ENCODE peak calls at places on chromosomes 1 and 21, in ten cellular contexts. One of them, this sample, is unnamed.

GRCh38 chr21:27112186-27112585 is 145.3 kb upstream of the ADAMTS5 start:
- DNase-seq in PC-9: no peak
- DNase-seq in heart right ventricle: no peak
- DNase-seq in IMR-90: peak
- DNase-seq in transverse colon: no peak
- DNase-seq in right lobe of liver: no peak
- DNase-seq in kidney: no peak
- DNase-seq in AG09309: no peak
- DNase-seq in Panc1: no peak
- DNase-seq in body of pancreas: no peak
- DNase-seq in this sample: peak

GRCh38 chr1:95309031-95309459 is 75.0 kb downstream of the RWDD3 start:
- DNase-seq in PC-9: peak
- DNase-seq in heart right ventricle: no peak
- DNase-seq in IMR-90: peak
- DNase-seq in transverse colon: no peak
- DNase-seq in right lobe of liver: no peak
- DNase-seq in kidney: no peak
- DNase-seq in AG09309: no peak
- DNase-seq in Panc1: no peak
- DNase-seq in body of pancreas: peak
- DNase-seq in this sample: peak

GRCh38 chr1:21866629-21867009 is 54.6 kb downstream of the LDLRAD2 start:
- DNase-seq in PC-9: peak
- DNase-seq in heart right ventricle: no peak
- DNase-seq in IMR-90: no peak
- DNase-seq in transverse colon: no peak
- DNase-seq in right lobe of liver: no peak
- DNase-seq in kidney: no peak
- DNase-seq in AG09309: no peak
- DNase-seq in Panc1: no peak
- DNase-seq in body of pancreas: no peak
- DNase-seq in this sample: no peak

GRCh38 chr1:117686907-117687306 is 81.1 kb downstream of the TENT5C start:
- DNase-seq in PC-9: peak
- DNase-seq in heart right ventricle: no peak
- DNase-seq in IMR-90: peak
- DNase-seq in transverse colon: no peak
- DNase-seq in right lobe of liver: no peak
- DNase-seq in kidney: no peak
- DNase-seq in AG09309: no peak
- DNase-seq in Panc1: no peak
- DNase-seq in body of pancreas: no peak
- DNase-seq in this sample: peak

GRCh38 chr1:194295690-194296089 is 1109.3 kb upstream of the B3GALT2 start:
- DNase-seq in PC-9: no peak
- DNase-seq in heart right ventricle: no peak
- DNase-seq in IMR-90: peak
- DNase-seq in transverse colon: no peak
- DNase-seq in right lobe of liver: no peak
- DNase-seq in kidney: no peak
- DNase-seq in AG09309: no peak
- DNase-seq in Panc1: no peak
- DNase-seq in body of pancreas: no peak
- DNase-seq in this sample: peak

GRCh38 chr21:33247596-33247995 is 17.9 kb downstream of the IFNAR2 start:
- DNase-seq in PC-9: no peak
- DNase-seq in heart right ventricle: no peak
- DNase-seq in IMR-90: no peak
- DNase-seq in transverse colon: no peak
- DNase-seq in right lobe of liver: no peak
- DNase-seq in kidney: no peak
- DNase-seq in AG09309: no peak
- DNase-seq in Panc1: no peak
- DNase-seq in body of pancreas: no peak
- DNase-seq in this sample: no peak

GRCh38 chr1:192147626-192148025 is 10.6 kb upstream of the RGS18 start:
- DNase-seq in PC-9: no peak
- DNase-seq in heart right ventricle: no peak
- DNase-seq in IMR-90: peak
- DNase-seq in transverse colon: no peak
- DNase-seq in right lobe of liver: no peak
- DNase-seq in kidney: no peak
- DNase-seq in AG09309: no peak
- DNase-seq in Panc1: no peak
- DNase-seq in body of pancreas: no peak
- DNase-seq in this sample: no peak

GRCh38 chr21:24939288-24939687 is 668.0 kb downstream of the MRPL39 start:
- DNase-seq in PC-9: no peak
- DNase-seq in heart right ventricle: no peak
- DNase-seq in IMR-90: no peak
- DNase-seq in transverse colon: peak
- DNase-seq in right lobe of liver: no peak
- DNase-seq in kidney: no peak
- DNase-seq in AG09309: no peak
- DNase-seq in Panc1: no peak
- DNase-seq in body of pancreas: no peak
- DNase-seq in this sample: no peak

GRCh38 chr1:70382682-70383081 is 28.2 kb upstream of the ANKRD13C start:
- DNase-seq in PC-9: no peak
- DNase-seq in heart right ventricle: no peak
- DNase-seq in IMR-90: no peak
- DNase-seq in transverse colon: no peak
- DNase-seq in right lobe of liver: no peak
- DNase-seq in kidney: no peak
- DNase-seq in AG09309: no peak
- DNase-seq in Panc1: no peak
- DNase-seq in body of pancreas: no peak
- DNase-seq in this sample: no peak

GRCh38 chr21:38938343-38938742 is 132.6 kb downstream of the ETS2 start:
- DNase-seq in PC-9: no peak
- DNase-seq in heart right ventricle: no peak
- DNase-seq in IMR-90: peak
- DNase-seq in transverse colon: no peak
- DNase-seq in right lobe of liver: no peak
- DNase-seq in kidney: no peak
- DNase-seq in AG09309: no peak
- DNase-seq in Panc1: no peak
- DNase-seq in body of pancreas: no peak
- DNase-seq in this sample: no peak

GRCh38 chr1:4621646-4622045 is 32.8 kb upstream of the AJAP1 start:
- DNase-seq in PC-9: no peak
- DNase-seq in heart right ventricle: no peak
- DNase-seq in IMR-90: no peak
- DNase-seq in transverse colon: no peak
- DNase-seq in right lobe of liver: no peak
- DNase-seq in kidney: no peak
- DNase-seq in AG09309: no peak
- DNase-seq in Panc1: no peak
- DNase-seq in body of pancreas: no peak
- DNase-seq in this sample: no peak

GRCh38 chr1:3716351-3716750 is 35.9 kb upstream of the CCDC27 start:
- DNase-seq in PC-9: no peak
- DNase-seq in heart right ventricle: no peak
- DNase-seq in IMR-90: no peak
- DNase-seq in transverse colon: no peak
- DNase-seq in right lobe of liver: no peak
- DNase-seq in kidney: no peak
- DNase-seq in AG09309: no peak
- DNase-seq in Panc1: no peak
- DNase-seq in body of pancreas: no peak
- DNase-seq in this sample: no peak

GRCh38 chr1:116415699-116416533 is 42.9 kb downstream of the ATP1A1 start:
- DNase-seq in PC-9: no peak
- DNase-seq in heart right ventricle: peak
- DNase-seq in IMR-90: peak
- DNase-seq in transverse colon: no peak
- DNase-seq in right lobe of liver: no peak
- DNase-seq in kidney: no peak
- DNase-seq in AG09309: no peak
- DNase-seq in Panc1: no peak
- DNase-seq in body of pancreas: peak
- DNase-seq in this sample: peak

DNA sequence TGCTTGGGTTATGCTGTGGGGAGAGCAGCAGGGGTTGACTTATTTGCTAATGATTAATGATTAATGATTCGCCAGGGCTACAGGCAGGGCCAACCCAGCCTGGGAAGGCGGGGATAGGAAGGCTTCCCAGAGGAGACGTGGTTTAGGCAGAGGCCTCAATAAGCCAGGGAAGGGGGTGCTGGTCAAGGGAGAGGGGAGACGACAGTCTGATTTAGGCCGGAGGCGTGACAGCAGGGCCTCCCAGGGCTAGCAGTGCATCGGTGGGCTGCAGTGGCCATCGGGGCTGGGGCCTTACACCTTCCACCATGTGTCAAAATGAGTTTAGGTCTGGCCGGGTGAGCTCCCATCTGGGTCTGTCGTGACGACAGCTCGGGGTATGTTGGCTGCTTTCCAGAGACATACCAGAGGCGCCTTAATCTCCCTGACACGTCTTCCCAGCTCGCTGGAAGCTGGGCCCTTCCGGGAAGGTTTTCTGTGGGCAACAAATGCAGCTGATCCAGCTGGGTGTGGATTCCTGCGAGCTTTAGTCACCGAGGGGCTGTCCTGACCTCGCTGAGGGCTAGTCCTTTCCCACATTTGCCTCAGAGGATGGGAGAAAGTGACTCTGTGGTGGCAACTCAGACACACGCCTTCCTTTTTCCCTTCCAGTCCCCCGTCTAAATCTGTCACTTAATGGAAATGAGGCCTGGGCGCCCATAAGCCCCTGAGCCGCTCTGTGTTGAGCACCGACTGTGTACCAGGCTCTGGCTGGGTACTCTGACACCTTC is 3.7 kb upstream of the SLC1A7 start:
- DNase-seq in PC-9: peak
- DNase-seq in heart right ventricle: peak
- DNase-seq in IMR-90: peak
- DNase-seq in transverse colon: peak
- DNase-seq in right lobe of liver: peak
- DNase-seq in kidney: peak
- DNase-seq in AG09309: peak
- DNase-seq in Panc1: no peak
- DNase-seq in body of pancreas: peak
- DNase-seq in this sample: peak
- H3K4me3 ChIP-seq in PC-9: no peak
- H3K4me3 ChIP-seq in heart right ventricle: no peak
- H3K4me3 ChIP-seq in IMR-90: no peak
- H3K4me3 ChIP-seq in transverse colon: no peak
- H3K4me3 ChIP-seq in right lobe of liver: no peak
- H3K4me3 ChIP-seq in kidney: no peak
- H3K4me3 ChIP-seq in AG09309: no peak
- H3K4me3 ChIP-seq in Panc1: no peak
- H3K4me3 ChIP-seq in body of pancreas: no peak
- H3K4me3 ChIP-seq in this sample: no peak

DNA sequence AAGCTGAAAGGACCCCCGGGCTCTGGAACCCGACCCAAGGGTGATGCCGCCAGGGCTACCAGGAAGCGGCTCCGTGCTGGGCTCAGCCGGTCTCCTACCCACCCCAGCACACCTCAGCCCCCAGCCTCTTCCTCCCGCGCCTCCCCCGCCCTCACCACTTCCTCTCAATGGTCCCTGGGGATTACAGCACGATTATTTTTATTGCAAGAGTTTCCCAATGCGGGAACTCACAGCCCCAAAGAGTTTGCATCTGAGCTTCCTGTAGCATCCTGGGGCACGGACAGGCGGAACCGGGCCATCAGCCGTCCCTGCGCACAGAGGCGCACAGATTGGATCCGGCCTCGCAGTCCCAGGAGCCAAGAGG is 8.7 kb upstream of the SLX9 start:
- DNase-seq in PC-9: no peak
- DNase-seq in heart right ventricle: no peak
- DNase-seq in IMR-90: no peak
- DNase-seq in transverse colon: peak
- DNase-seq in right lobe of liver: no peak
- DNase-seq in kidney: peak
- DNase-seq in AG09309: no peak
- DNase-seq in Panc1: no peak
- DNase-seq in body of pancreas: no peak
- DNase-seq in this sample: peak
- TF ChIP-seq CTCF in PC-9: no peak
- TF ChIP-seq CTCF in heart right ventricle: no peak
- TF ChIP-seq CTCF in IMR-90: no peak
- TF ChIP-seq CTCF in transverse colon: no peak
- TF ChIP-seq CTCF in right lobe of liver: no peak
- TF ChIP-seq CTCF in kidney: no peak
- TF ChIP-seq CTCF in AG09309: no peak
- TF ChIP-seq CTCF in Panc1: no peak
- TF ChIP-seq CTCF in body of pancreas: no peak
- TF ChIP-seq CTCF in this sample: no peak

GRCh38 chr1:167119696-167120095 is 25.8 kb downstream of the STYXL2 start:
- DNase-seq in PC-9: no peak
- DNase-seq in heart right ventricle: no peak
- DNase-seq in IMR-90: no peak
- DNase-seq in transverse colon: no peak
- DNase-seq in right lobe of liver: no peak
- DNase-seq in kidney: no peak
- DNase-seq in AG09309: no peak
- DNase-seq in Panc1: no peak
- DNase-seq in body of pancreas: no peak
- DNase-seq in this sample: no peak

GRCh38 chr1:167122121-167122480 is 28.2 kb downstream of the STYXL2 start:
- DNase-seq in PC-9: no peak
- DNase-seq in heart right ventricle: no peak
- DNase-seq in IMR-90: no peak
- DNase-seq in transverse colon: no peak
- DNase-seq in right lobe of liver: no peak
- DNase-seq in kidney: no peak
- DNase-seq in AG09309: no peak
- DNase-seq in Panc1: no peak
- DNase-seq in body of pancreas: no peak
- DNase-seq in this sample: no peak

GRCh38 chr1:167120899-167121298 is 27.0 kb downstream of the STYXL2 start:
- DNase-seq in PC-9: no peak
- DNase-seq in heart right ventricle: no peak
- DNase-seq in IMR-90: no peak
- DNase-seq in transverse colon: no peak
- DNase-seq in right lobe of liver: no peak
- DNase-seq in kidney: no peak
- DNase-seq in AG09309: no peak
- DNase-seq in Panc1: no peak
- DNase-seq in body of pancreas: no peak
- DNase-seq in this sample: no peak

GRCh38 chr1:167121375-167122120 is 27.7 kb downstream of the STYXL2 start:
- DNase-seq in PC-9: peak
- DNase-seq in heart right ventricle: no peak
- DNase-seq in IMR-90: no peak
- DNase-seq in transverse colon: peak
- DNase-seq in right lobe of liver: no peak
- DNase-seq in kidney: peak
- DNase-seq in AG09309: no peak
- DNase-seq in Panc1: no peak
- DNase-seq in body of pancreas: peak
- DNase-seq in this sample: peak

GRCh38 chr1:167122568-167122967 is 28.7 kb downstream of the STYXL2 start:
- DNase-seq in PC-9: no peak
- DNase-seq in heart right ventricle: no peak
- DNase-seq in IMR-90: no peak
- DNase-seq in transverse colon: no peak
- DNase-seq in right lobe of liver: no peak
- DNase-seq in kidney: no peak
- DNase-seq in AG09309: no peak
- DNase-seq in Panc1: no peak
- DNase-seq in body of pancreas: no peak
- DNase-seq in this sample: no peak
- H3K4me3 ChIP-seq in PC-9: no peak
- H3K4me3 ChIP-seq in heart right ventricle: no peak
- H3K4me3 ChIP-seq in IMR-90: no peak
- H3K4me3 ChIP-seq in transverse colon: no peak
- H3K4me3 ChIP-seq in right lobe of liver: no peak
- H3K4me3 ChIP-seq in kidney: no peak
- H3K4me3 ChIP-seq in AG09309: no peak
- H3K4me3 ChIP-seq in Panc1: no peak
- H3K4me3 ChIP-seq in body of pancreas: no peak
- H3K4me3 ChIP-seq in this sample: no peak

GRCh38 chr1:10686404-10687040 is 109.9 kb downstream of the CASZ1 start:
- DNase-seq in PC-9: peak
- DNase-seq in heart right ventricle: no peak
- DNase-seq in IMR-90: no peak
- DNase-seq in transverse colon: peak
- DNase-seq in right lobe of liver: no peak
- DNase-seq in kidney: peak
- DNase-seq in AG09309: no peak
- DNase-seq in Panc1: no peak
- DNase-seq in body of pancreas: peak
- DNase-seq in this sample: no peak
- TF ChIP-seq CTCF in PC-9: no peak
- TF ChIP-seq CTCF in heart right ventricle: no peak
- TF ChIP-seq CTCF in IMR-90: no peak
- TF ChIP-seq CTCF in transverse colon: no peak
- TF ChIP-seq CTCF in right lobe of liver: no peak
- TF ChIP-seq CTCF in kidney: no peak
- TF ChIP-seq CTCF in AG09309: no peak
- TF ChIP-seq CTCF in Panc1: no peak
- TF ChIP-seq CTCF in body of pancreas: no peak
- TF ChIP-seq CTCF in this sample: no peak

This sample was measured in foreskin fibroblast.